ENCODE peak calls at places on chromosomes 11 and 22, in four cellular contexts. P is iPS DF 6.9, B is A549, N is HFF-Myc. G is an unnamed sample.

GRCh38 chr22:25935266-25936058 is 193.5 kb downstream of the MYO18B start:
- DNase-seq in P (no peak), B (no peak), N (no peak), G (no peak)

GRCh38 chr11:44731685-44732411 is 5.1 kb downstream of the TSPAN18 start:
- DNase-seq in P (no peak), B (no peak), N (no peak), G (no peak)

GRCh38 chr11:111736191-111736590 is 30.0 kb downstream of the PPP2R1B start:
- DNase-seq in P (no peak), B (no peak), N (no peak), G (no peak)

GRCh38 chr11:39327302-39327701 is 2132.2 kb downstream of the LRRC4C start:
- DNase-seq in P (no peak), B (no peak), N (no peak), G (no peak)

GRCh38 chr11:19395050-19395449 is 154.3 kb upstream of the E2F8 start:
- DNase-seq in P (peak), B (no peak), N (no peak), G (no peak)

GRCh38 chr22:17241571-17242310 is 22.5 kb upstream of the ADA2 start:
- DNase-seq in P (no peak), B (no peak), N (no peak), G (no peak)

GRCh38 chr11:61281581-61282250 is 13.4 kb downstream of the VWCE start:
- DNase-seq in P (no peak), B (peak), N (no peak), G (no peak)

GRCh38 chr11:128288368-128288767 is 299.0 kb downstream of the ETS1 start:
- DNase-seq in P (no peak), B (no peak), N (no peak), G (no peak)

GRCh38 chr11:125903753-125904659 is at the start of gene DDX25:
- DNase-seq in P (no peak), B (no peak), N (no peak), G (no peak)

GRCh38 chr11:24808173-24808572 is 311.3 kb downstream of the LUZP2 start:
- DNase-seq in P (no peak), B (no peak), N (no peak), G (no peak)

GRCh38 chr22:34306361-34306760 is 386.1 kb upstream of the LARGE1 start:
- DNase-seq in P (no peak), B (no peak), N (no peak), G (no peak)

GRCh38 chr11:107562647-107563208 is 2.8 kb downstream of the ALKBH8 start:
- DNase-seq in P (no peak), B (peak), N (peak), G (no peak)

GRCh38 chr11:75849917-75850316 is 34.9 kb downstream of the UVRAG start:
- DNase-seq in P (no peak), B (no peak), N (no peak), G (no peak)

GRCh38 chr22:47123006-47123826 is 360.8 kb downstream of the TBC1D22A start:
- DNase-seq in P (no peak), B (no peak), N (no peak), G (no peak)

GRCh38 chr11:63850946-63851345 is 12.0 kb downstream of the MARK2 start:
- DNase-seq in P (no peak), B (no peak), N (no peak), G (no peak)

GRCh38 chr11:44899959-44900358 is 50.7 kb downstream of the TP53I11 start:
- DNase-seq in P (no peak), B (peak), N (peak), G (peak)

GRCh38 chr11:10632483-10632882 is 61.1 kb downstream of the IRAG1 start:
- DNase-seq in P (no peak), B (no peak), N (no peak), G (no peak)

GRCh38 chr11:72721689-72722049 is 30.5 kb downstream of the ARAP1 start:
- DNase-seq in P (no peak), B (no peak), N (no peak), G (no peak)